ENCODE peak calls at places on chromosome 12, in seven cellular contexts. Q is neural progenitor cell, J is glutamatergic neuron, D is omental fat pad, K is Panc1, I is AG10803, B is stomach. Y is an unnamed sample.
A peak's percentile ranks its signal among the peaks of the same experiment; 100 is the strongest.

GRCh38 chr12:58777815-58778214 is 142.5 kb downstream of the LRIG3 start:
- DNase-seq in Q (no peak), B (no peak), K (no peak), D (no peak), J (no peak), I (no peak), Y (no peak)

GRCh38 chr12:104656921-104657320 is 200.2 kb downstream of the CHST11 start:
- DNase-seq in B (no peak), I (peak; percentile 92), D (no peak), K (no peak), Q (no peak), J (no peak), Y (no peak)

GRCh38 chr12:17928708-17929366 is 161.2 kb downstream of the RERGL start:
- DNase-seq in K (peak; percentile 90), I (peak; percentile 48), J (no peak), D (no peak), B (no peak), Q (peak; percentile 2), Y (no peak)

GRCh38 chr12:31745242-31745641 is 16.4 kb upstream of the AMN1 start:
- DNase-seq in I (no peak), Q (no peak), K (no peak), J (no peak), D (no peak), B (no peak), Y (no peak)

GRCh38 chr12:75892779-75893408 is 138.7 kb downstream of the PHLDA1 start:
- DNase-seq in B (no peak), J (no peak), D (no peak), K (no peak), I (peak; percentile 81), Q (no peak), Y (no peak)

GRCh38 chr12:3171195-3171591 is 94.0 kb downstream of the TSPAN9 start:
- DNase-seq in D (no peak), I (no peak), B (no peak), J (no peak), K (no peak), Q (no peak), Y (no peak)

GRCh38 chr12:54603173-54603814 is 14.8 kb upstream of the PPP1R1A start:
- DNase-seq in Q (peak; percentile 58), K (peak; percentile 52), B (peak; percentile 71), I (peak; percentile 64), D (no peak), J (peak; percentile 68), Y (peak; percentile 77)

GRCh38 chr12:57416039-57416996 is 14.5 kb downstream of the R3HDM2 start:
- DNase-seq in Q (no peak), D (no peak), K (no peak), B (no peak), J (no peak), I (peak; percentile 5), Y (no peak)

GRCh38 chr12:1273051-1273450 is 282.0 kb downstream of the ERC1 start:
- DNase-seq in K (no peak), D (no peak), J (no peak), Q (no peak), I (peak; percentile 27), B (no peak), Y (no peak)

GRCh38 chr12:132866251-132866828 is 21.1 kb downstream of the CHFR start:
- DNase-seq in K (no peak), J (no peak), D (no peak), B (no peak), I (peak; percentile 60), Q (no peak), Y (no peak)

GRCh38 chr12:73935817-73936216 is 601.8 kb upstream of the ATXN7L3B start:
- DNase-seq in K (no peak), I (no peak), D (no peak), J (no peak), B (no peak), Q (peak; percentile 25), Y (no peak)

GRCh38 chr12:83709899-83710298 is 1023.2 kb downstream of the TMTC2 start:
- DNase-seq in B (no peak), D (no peak), Q (no peak), K (no peak), I (no peak), J (no peak), Y (no peak)

GRCh38 chr12:121499929-121500793 is 80.7 kb downstream of the KDM2B start:
- DNase-seq in K (no peak), Q (peak; percentile 81), D (peak; percentile 64), B (peak; percentile 84), J (peak; percentile 87), I (peak; percentile 56), Y (peak; percentile 86)

GRCh38 chr12:85825751-85826150 is 10.5 kb downstream of the RASSF9 start:
- DNase-seq in Q (no peak), K (no peak), D (no peak), B (no peak), I (no peak), J (no peak), Y (no peak)

GRCh38 chr12:63889236-63889635 is 44.7 kb downstream of the SRGAP1 start:
- DNase-seq in D (no peak), K (no peak), J (no peak), Q (no peak), B (no peak), I (peak; percentile 60), Y (no peak)

GRCh38 chr12:78697817-78698415 is 166.7 kb upstream of the SYT1 start:
- DNase-seq in I (no peak), B (no peak), Q (no peak), D (no peak), J (no peak), K (no peak), Y (no peak)

GRCh38 chr12:78241472-78241871 is 410.8 kb downstream of the NAV3 start:
- DNase-seq in I (no peak), K (no peak), B (no peak), Q (peak; percentile 30), J (no peak), D (no peak), Y (no peak)

GRCh38 chr12:66388512-66388911 is 86.2 kb downstream of the HELB start:
- DNase-seq in J (no peak), I (no peak), Q (no peak), D (no peak), B (no peak), K (no peak), Y (no peak)

GRCh38 chr12:95205685-95206084 is 11.6 kb downstream of the FGD6 start:
- DNase-seq in I (peak; percentile 86), B (no peak), K (no peak), Q (peak; percentile 45), D (no peak), J (no peak), Y (no peak)

GRCh38 chr12:116556964-116557706 is 2.0 kb upstream of the MAP1LC3B2 start:
- DNase-seq in B (no peak), Q (no peak), J (no peak), D (no peak), K (no peak), I (peak; percentile 54), Y (no peak)

GRCh38 chr12:29241821-29242591 is 92.9 kb downstream of the FAR2 start:
- DNase-seq in D (no peak), K (peak; percentile 80), Q (peak; percentile 40), I (peak; percentile 80), J (no peak), B (peak; percentile 45), Y (peak; percentile 23)

GRCh38 chr12:112000806-112001205 is 12.2 kb downstream of the TMEM116 start:
- DNase-seq in D (no peak), Q (no peak), B (no peak), I (no peak), J (no peak), K (no peak), Y (no peak)

GRCh38 chr12:67441736-67442346 is 172.7 kb downstream of the CAND1 start:
- DNase-seq in D (peak; percentile 70), Q (peak; percentile 86), I (peak; percentile 77), B (peak; percentile 91), K (peak; percentile 24), J (peak; percentile 90), Y (peak; percentile 44)

GRCh38 chr12:125187148-125187733 is 122.0 kb downstream of the AACS start:
- DNase-seq in J (peak; percentile 62), Q (peak; percentile 64), I (no peak), D (no peak), K (no peak), B (no peak), Y (no peak)

GRCh38 chr12:26369588-26369987 is 174.2 kb downstream of the SSPN start:
- DNase-seq in D (no peak), J (no peak), K (no peak), B (no peak), I (peak; percentile 75), Q (peak; percentile 63), Y (no peak)

GRCh38 chr12:32107376-32108267 is 975 bp downstream of the BICD1 start:
- DNase-seq in Q (peak; percentile 48), B (no peak), D (no peak), J (no peak), K (no peak), I (peak; percentile 62), Y (peak; percentile 35)

GRCh38 chr12:62802981-62803380 is 132.0 kb downstream of the PPM1H start:
- DNase-seq in D (no peak), Q (no peak), B (no peak), I (peak; percentile 16), K (no peak), J (no peak), Y (no peak)
- TF ChIP-seq CTCF in D (no peak), Q (no peak), B (no peak), I (peak; percentile 18), K (no peak), J (no peak), Y (no peak)

GRCh38 chr12:107900588-107900987 is 126.1 kb downstream of the ASCL4 start:
- DNase-seq in I (no peak), B (no peak), D (no peak), J (no peak), K (no peak), Q (no peak), Y (no peak)

GRCh38 chr12:107891967-107892366 is 117.5 kb downstream of the ASCL4 start:
- DNase-seq in D (no peak), J (no peak), K (no peak), B (no peak), I (peak; percentile 7), Q (peak; percentile 56), Y (peak; percentile 26)

GRCh38 chr12:107894589-107894988 is 120.1 kb downstream of the ASCL4 start:
- DNase-seq in I (no peak), B (no peak), K (no peak), J (no peak), D (no peak), Q (no peak), Y (no peak)

DNA sequence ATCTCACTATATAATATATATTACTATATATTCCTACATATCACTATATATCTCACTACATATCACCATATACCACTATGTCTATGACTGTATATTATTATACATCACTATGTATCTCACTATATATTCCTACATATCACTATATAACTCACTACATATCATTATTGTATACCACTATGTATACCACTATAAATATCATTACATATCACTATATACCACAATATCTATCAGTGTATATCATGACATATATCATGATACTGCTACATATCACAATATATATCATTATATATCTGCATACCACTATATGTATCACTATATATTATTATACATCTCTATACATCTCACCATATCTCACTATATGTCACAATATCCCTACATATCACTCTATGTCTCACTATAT is 121.5 kb downstream of the ASCL4 start:
- DNase-seq in D (no peak), J (no peak), I (no peak), Q (no peak), B (no peak), K (no peak), Y (no peak)
- TF ChIP-seq CTCF in D (no peak), J (no peak), I (no peak), Q (no peak), B (no peak), K (no peak), Y (no peak)

GRCh38 chr12:30286345-30286926 is 409.2 kb downstream of the IPO8 start:
- DNase-seq in K (no peak), J (no peak), D (no peak), I (peak; percentile 9), B (no peak), Q (peak; percentile 48), Y (no peak)
- TF ChIP-seq CTCF in K (peak; percentile 64), J (peak; percentile 45), D (no peak), I (peak; percentile 51), B (no peak), Q (peak; percentile 73), Y (no peak)

GRCh38 chr12:25155031-25155576 is 39.9 kb downstream of the DNAI7 start:
- DNase-seq in Q (peak; percentile 30), J (no peak), D (no peak), I (peak; percentile 30), K (peak; percentile 33), B (no peak), Y (peak; percentile 64)
- TF ChIP-seq CTCF in Q (peak; percentile 80), J (peak; percentile 87), D (no peak), I (peak; percentile 73), K (peak; percentile 88), B (peak; percentile 47), Y (peak; percentile 33)

Y was measured in GM13976.